ENCODE peak calls at places on chromosomes 11 and 22, in eight cellular contexts. Y is thyroid gland, R is GM20000, H is LoVo, T is heart left ventricle, Q is BJ, M is GOT3, X is AG10803. L is an unnamed sample.

GRCh38 chr22:24894998-24895397 is 51.5 kb downstream of the LHFPL7 start:
- DNase-seq in Y (peak; percentile 92), R (no peak), H (peak; percentile 24), T (peak; percentile 82), Q (no peak), M (no peak), X (peak; percentile 34), L (no peak)

GRCh38 chr22:50469377-50470305 is 5.2 kb downstream of the SBF1 start:
- DNase-seq in Y (peak; percentile 82), R (peak; percentile 93), H (peak; percentile 81), T (no peak), Q (no peak), M (peak; percentile 43), X (peak; percentile 27), L (no peak)

GRCh38 chr11:78646564-78647185 is 72.0 kb upstream of the NARS2 start:
- DNase-seq in Y (peak; percentile 67), R (peak; percentile 69), H (peak; percentile 65), T (no peak), Q (no peak), M (no peak), X (peak; percentile 20), L (no peak)

GRCh38 chr11:67082071-67082791 is 25.6 kb downstream of the RHOD start:
- DNase-seq in Y (peak; percentile 30), R (no peak), H (peak; percentile 36), T (no peak), Q (no peak), M (no peak), X (no peak), L (no peak)

GRCh38 chr11:63829823-63830489 is 9.0 kb upstream of the MARK2 start:
- DNase-seq in Y (no peak), R (no peak), H (no peak), T (no peak), Q (no peak), M (no peak), X (no peak), L (no peak)

GRCh38 chr11:102345923-102346322 is 1.1 kb upstream of the BIRC2 start:
- DNase-seq in Y (no peak), R (no peak), H (no peak), T (no peak), Q (no peak), M (no peak), X (peak; percentile 49), L (no peak)

GRCh38 chr11:17612221-17613188 is 65.4 kb downstream of the OTOG start:
- DNase-seq in Y (no peak), R (no peak), H (no peak), T (no peak), Q (no peak), M (no peak), X (no peak), L (no peak)

GRCh38 chr11:69170704-69171103 is 15.0 kb downstream of the SMIM38 start:
- DNase-seq in Y (no peak), R (no peak), H (no peak), T (no peak), Q (no peak), M (no peak), X (no peak), L (no peak)

GRCh38 chr11:118961591-118961990 is 5.5 kb downstream of the UPK2 start:
- DNase-seq in Y (no peak), R (no peak), H (no peak), T (no peak), Q (no peak), M (no peak), X (no peak), L (no peak)